ENCODE peak calls at places on chromosomes 11 and 22, in eight cellular contexts. O is activated T-cell treated with anti-CD3 and anti-CD28 coated beads, Interleukin-2, amount 50 U/mL, for 72 hours; S is retinal pigment epithelial cell; V is SK-N-SH; Y is uterus; I is choroid plexus epithelial cell; H is T-cell; Z is GDM1. R is an unnamed sample.

GRCh38 chr11:8011981-8012444 is 24.9 kb downstream of the EIF3F start:
- DNase-seq in Z (no peak), V (no peak), I (peak), H (no peak), Y (no peak), O (no peak), S (no peak), R (no peak)

GRCh38 chr22:37775785-37776638 is 31.7 kb upstream of the GCAT start:
- DNase-seq in Z (no peak), H (no peak), O (no peak), I (peak), V (no peak), S (no peak), Y (no peak), R (no peak)

GRCh38 chr11:68865241-68865640 is 23.5 kb upstream of the CPT1A start:
- DNase-seq in V (no peak), Z (no peak), Y (no peak), H (no peak), O (no peak), I (no peak), S (no peak), R (no peak)

GRCh38 chr11:112279901-112280267 is 19.2 kb upstream of the PLET1 start:
- DNase-seq in I (peak), V (peak), O (peak), H (peak), Y (peak), S (no peak), Z (peak), R (peak)

GRCh38 chr22:47367107-47367690 is 604.7 kb downstream of the TBC1D22A start:
- DNase-seq in Y (no peak), O (no peak), V (no peak), H (no peak), Z (no peak), S (no peak), I (no peak), R (no peak)

GRCh38 chr11:106101797-106102196 is 24.3 kb downstream of the AASDHPPT start:
- DNase-seq in O (no peak), V (no peak), S (no peak), Z (no peak), I (peak), Y (no peak), H (no peak), R (no peak)

GRCh38 chr11:11313902-11314692 is 39.0 kb downstream of the CSNK2A3 start:
- DNase-seq in H (no peak), S (no peak), O (no peak), Y (no peak), Z (no peak), V (no peak), I (no peak), R (peak)

GRCh38 chr11:112477152-112477928 is 216.7 kb upstream of the PLET1 start:
- DNase-seq in Y (no peak), V (peak), I (no peak), H (no peak), O (no peak), S (no peak), Z (no peak), R (no peak)

GRCh38 chr22:29272624-29273023 is 4.6 kb downstream of the EWSR1 start:
- DNase-seq in H (no peak), O (no peak), Y (no peak), S (no peak), V (no peak), I (no peak), Z (no peak), R (no peak)

GRCh38 chr11:79196950-79197349 is 243.9 kb downstream of the TENM4 start:
- DNase-seq in S (no peak), O (no peak), H (no peak), V (no peak), I (no peak), Y (no peak), Z (no peak), R (no peak)

GRCh38 chr22:41260871-41261270 is 20.1 kb upstream of the CHADL start:
- DNase-seq in I (no peak), V (no peak), S (no peak), O (no peak), H (no peak), Z (no peak), Y (no peak), R (no peak)

GRCh38 chr11:325796-326591 is 5.3 kb upstream of the IFITM3 start:
- DNase-seq in O (no peak), V (no peak), Z (no peak), Y (peak), H (no peak), S (no peak), I (no peak), R (no peak)

GRCh38 chr11:1486054-1486825 is at the start of gene MOB2:
- DNase-seq in Y (no peak), H (no peak), Z (no peak), I (peak), O (no peak), S (no peak), V (no peak), R (peak)

GRCh38 chr11:78131956-78132355 is 7.5 kb downstream of the ALG8 start:
- DNase-seq in H (no peak), O (no peak), Z (no peak), Y (no peak), S (no peak), V (no peak), I (no peak), R (no peak)

GRCh38 chr11:2761131-2762030 is 61.6 kb upstream of the KCNQ1OT1 start:
- DNase-seq in Y (no peak), I (no peak), S (no peak), H (no peak), Z (no peak), V (no peak), O (no peak), R (no peak)

GRCh38 chr22:41382098-41382578 is 396 bp downstream of the TEF start:
- DNase-seq in I (peak), O (peak), Z (no peak), Y (peak), V (peak), S (no peak), H (peak), R (peak)

GRCh38 chr22:49960967-49961600 is 512 bp downstream of the PIM3 start:
- DNase-seq in S (no peak), V (peak), Z (no peak), O (peak), Y (peak), I (peak), H (no peak), R (no peak)

R was measured in head of caudate nucleus.